ENCODE peak calls at places on chromosomes 16 and 17, in eight cellular contexts. One of them, this sample, is unnamed.

GRCh38 chr17:36132421-36132831 is 28.8 kb downstream of the CCL4 start:
- DNase-seq in GM12892: no peak
- DNase-seq in amniotic stem cell: no peak
- DNase-seq in small intestine: no peak
- DNase-seq in osteoblast: no peak
- DNase-seq in EL: no peak
- DNase-seq in BJ: no peak
- DNase-seq in effector CD4-positive, alpha-beta T cell: no peak
- DNase-seq in this sample: no peak

GRCh38 chr17:69575346-69575761 is 160.9 kb downstream of the MAP2K6 start:
- DNase-seq in GM12892: no peak
- DNase-seq in amniotic stem cell: no peak
- DNase-seq in small intestine: no peak
- DNase-seq in osteoblast: no peak
- DNase-seq in EL: peak
- DNase-seq in BJ: peak
- DNase-seq in effector CD4-positive, alpha-beta T cell: no peak
- DNase-seq in this sample: peak

GRCh38 chr16:82748026-82748425 is 121.3 kb downstream of the CDH13 start:
- DNase-seq in GM12892: no peak
- DNase-seq in amniotic stem cell: no peak
- DNase-seq in small intestine: peak
- DNase-seq in osteoblast: peak
- DNase-seq in EL: no peak
- DNase-seq in BJ: no peak
- DNase-seq in effector CD4-positive, alpha-beta T cell: no peak
- DNase-seq in this sample: peak

GRCh38 chr17:16935241-16935663 is 36.7 kb downstream of the TNFRSF13B start:
- DNase-seq in GM12892: no peak
- DNase-seq in amniotic stem cell: no peak
- DNase-seq in small intestine: no peak
- DNase-seq in osteoblast: peak
- DNase-seq in EL: no peak
- DNase-seq in BJ: no peak
- DNase-seq in effector CD4-positive, alpha-beta T cell: no peak
- DNase-seq in this sample: peak

GRCh38 chr16:10895053-10895946 is 18.3 kb downstream of the CIITA start:
- DNase-seq in GM12892: no peak
- DNase-seq in amniotic stem cell: peak
- DNase-seq in small intestine: no peak
- DNase-seq in osteoblast: peak
- DNase-seq in EL: peak
- DNase-seq in BJ: no peak
- DNase-seq in effector CD4-positive, alpha-beta T cell: peak
- DNase-seq in this sample: peak

GRCh38 chr16:89367538-89368059 is 122.8 kb downstream of the ANKRD11 start:
- DNase-seq in GM12892: no peak
- DNase-seq in amniotic stem cell: no peak
- DNase-seq in small intestine: no peak
- DNase-seq in osteoblast: peak
- DNase-seq in EL: no peak
- DNase-seq in BJ: no peak
- DNase-seq in effector CD4-positive, alpha-beta T cell: no peak
- DNase-seq in this sample: peak

GRCh38 chr17:74770498-74771318 is 5.4 kb downstream of the NAT9 start:
- DNase-seq in GM12892: peak
- DNase-seq in amniotic stem cell: no peak
- DNase-seq in small intestine: peak
- DNase-seq in osteoblast: peak
- DNase-seq in EL: no peak
- DNase-seq in BJ: no peak
- DNase-seq in effector CD4-positive, alpha-beta T cell: peak
- DNase-seq in this sample: peak

GRCh38 chr17:28864991-28865849 is 10.4 kb downstream of the ERAL1 start:
- DNase-seq in GM12892: no peak
- DNase-seq in amniotic stem cell: no peak
- DNase-seq in small intestine: peak
- DNase-seq in osteoblast: peak
- DNase-seq in EL: no peak
- DNase-seq in BJ: no peak
- DNase-seq in effector CD4-positive, alpha-beta T cell: no peak
- DNase-seq in this sample: no peak

GRCh38 chr17:72353502-72353901 is 232.7 kb downstream of the SOX9 start:
- DNase-seq in GM12892: no peak
- DNase-seq in amniotic stem cell: no peak
- DNase-seq in small intestine: no peak
- DNase-seq in osteoblast: no peak
- DNase-seq in EL: no peak
- DNase-seq in BJ: no peak
- DNase-seq in effector CD4-positive, alpha-beta T cell: no peak
- DNase-seq in this sample: no peak

GRCh38 chr17:61422869-61423268 is 23.2 kb downstream of the TBX2 start:
- DNase-seq in GM12892: no peak
- DNase-seq in amniotic stem cell: no peak
- DNase-seq in small intestine: no peak
- DNase-seq in osteoblast: no peak
- DNase-seq in EL: no peak
- DNase-seq in BJ: no peak
- DNase-seq in effector CD4-positive, alpha-beta T cell: no peak
- DNase-seq in this sample: no peak

This sample was measured in myocyte.